ENCODE peak calls at places on chromosomes 4 and X, in seven cellular contexts. Y is H1, M is K562, J is SK-N-SH, Z is HepG2, R is GM12892, K is GM12878. O is an unnamed sample.

GRCh38 chrX:69493193-69493592 is 10.9 kb upstream of the NALF2 start:
- DNase-seq in Y (peak), M (peak), J (peak), Z (peak), R (no peak), K (no peak), O (no peak)

GRCh38 chr4:25370242-25370641 is 6.8 kb upstream of the ANAPC4 start:
- DNase-seq in Y (no peak), M (no peak), J (no peak), Z (no peak), R (no peak), K (no peak), O (no peak)

GRCh38 chr4:138301536-138301935 is 59.4 kb upstream of the SLC7A11 start:
- DNase-seq in Y (no peak), M (no peak), J (no peak), Z (no peak), R (no peak), K (no peak), O (no peak)

GRCh38 chr4:22179124-22179874 is 230.7 kb upstream of the KCNIP4 start:
- DNase-seq in Y (no peak), M (no peak), J (no peak), Z (no peak), R (no peak), K (no peak), O (no peak)

GRCh38 chrX:97471071-97471470 is 587.4 kb downstream of the RPA4 start:
- DNase-seq in Y (no peak), M (no peak), J (no peak), Z (no peak), R (no peak), K (no peak), O (no peak)

GRCh38 chr4:87219648-87220093 is 747 bp downstream of the KLHL8 start:
- DNase-seq in Y (no peak), M (no peak), J (no peak), Z (peak), R (no peak), K (no peak), O (peak)

GRCh38 chr4:94757192-94758140 is at the start of gene BMPR1B:
- DNase-seq in Y (peak), M (no peak), J (peak), Z (no peak), R (peak), K (no peak), O (no peak)

GRCh38 chr4:70722199-70722791 is 531 bp downstream of the RUFY3 start:
- DNase-seq in Y (no peak), M (peak), J (peak), Z (no peak), R (no peak), K (no peak), O (no peak)

GRCh38 chr4:124943145-124943889 is 230.8 kb upstream of the ANKRD50 start:
- DNase-seq in Y (no peak), M (no peak), J (no peak), Z (no peak), R (no peak), K (no peak), O (no peak)

GRCh38 chrX:13377537-13377936 is 57.7 kb upstream of the ATXN3L start:
- DNase-seq in Y (no peak), M (no peak), J (peak), Z (no peak), R (no peak), K (no peak), O (no peak)

GRCh38 chr4:52869656-52870055 is 7.5 kb downstream of the RASL11B start:
- DNase-seq in Y (no peak), M (no peak), J (peak), Z (no peak), R (no peak), K (no peak), O (no peak)

GRCh38 chr4:95051689-95052026 is 293.9 kb downstream of the BMPR1B start:
- DNase-seq in Y (no peak), M (no peak), J (no peak), Z (no peak), R (no peak), K (no peak), O (no peak)

GRCh38 chrX:153882086-153882498 is 3.9 kb downstream of the L1CAM start:
- DNase-seq in Y (no peak), M (no peak), J (peak), Z (peak), R (no peak), K (no peak), O (no peak)

DNA sequence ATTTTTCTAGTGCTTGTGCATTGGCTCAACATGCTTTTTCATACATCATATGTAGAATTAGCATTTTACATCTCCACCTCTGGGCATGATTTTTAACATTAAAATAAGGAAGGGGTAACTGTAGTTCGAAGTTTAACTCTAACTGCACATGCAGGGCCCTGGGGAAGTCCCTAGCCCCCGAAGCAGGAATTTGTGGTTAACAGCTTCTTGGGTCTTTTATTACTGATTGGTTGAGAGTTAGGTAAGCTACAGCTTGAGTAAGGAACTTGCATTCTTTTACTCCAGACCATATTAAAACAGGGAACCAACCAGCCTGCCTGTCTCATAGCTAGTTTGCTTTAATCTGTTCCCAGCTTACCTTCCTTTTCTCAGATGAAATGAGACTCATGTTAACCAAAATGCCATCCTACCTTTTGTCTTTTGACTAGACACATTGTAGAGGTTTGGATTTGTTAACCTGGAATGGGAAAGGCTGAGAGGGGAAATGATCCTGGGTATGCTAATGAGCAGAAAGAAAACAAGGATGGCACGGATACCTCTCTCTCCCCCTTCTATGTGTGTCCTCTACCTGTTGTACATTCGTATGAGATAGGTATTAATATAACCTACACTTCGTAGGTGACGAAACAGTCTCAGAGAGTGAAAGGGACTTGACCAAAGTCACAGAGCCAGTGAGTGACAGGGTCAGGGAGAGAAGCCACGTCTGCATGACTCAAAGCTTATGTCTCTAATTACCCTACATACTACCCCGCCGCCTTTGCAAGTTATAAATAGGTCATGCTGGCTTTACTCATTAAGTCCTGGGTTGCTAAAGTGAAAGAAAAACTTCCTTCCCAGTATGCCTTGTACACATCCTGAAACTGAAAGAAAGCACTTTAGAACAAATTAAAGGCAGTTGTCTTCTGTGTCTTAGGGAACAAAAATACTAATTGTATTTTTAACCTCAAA is 119.5 kb upstream of the AFF2 start:
- DNase-seq in Y (no peak), M (no peak), J (no peak), Z (no peak), R (no peak), K (peak), O (no peak)
- TF ChIP-seq TAF1 in Y (no peak), M (no peak), J (no peak), Z (no peak), R (no peak), K (no peak), O (no peak)

GRCh38 chrX:40496728-40497127 is 84.0 kb upstream of the ATP6AP2 start:
- DNase-seq in Y (no peak), M (peak), J (peak), Z (peak), R (no peak), K (no peak), O (no peak)
- TF ChIP-seq TAF1 in Y (no peak), M (no peak), J (no peak), Z (no peak), R (no peak), K (no peak), O (no peak)

GRCh38 chr4:128315756-128316520 is 28.3 kb upstream of the PGRMC2 start:
- DNase-seq in Y (no peak), M (no peak), J (no peak), Z (no peak), R (no peak), K (no peak), O (no peak)

GRCh38 chr4:128310266-128310697 is 22.7 kb upstream of the PGRMC2 start:
- DNase-seq in Y (peak), M (no peak), J (peak), Z (peak), R (no peak), K (no peak), O (no peak)

GRCh38 chr4:128308986-128309385 is 21.4 kb upstream of the PGRMC2 start:
- DNase-seq in Y (no peak), M (no peak), J (no peak), Z (no peak), R (no peak), K (no peak), O (no peak)

GRCh38 chr4:128309585-128309984 is 22.0 kb upstream of the PGRMC2 start:
- DNase-seq in Y (no peak), M (no peak), J (no peak), Z (no peak), R (no peak), K (no peak), O (no peak)

GRCh38 chr4:128311659-128312392 is 24.2 kb upstream of the PGRMC2 start:
- DNase-seq in Y (no peak), M (no peak), J (no peak), Z (no peak), R (no peak), K (no peak), O (no peak)
- TF ChIP-seq TAF1 in Y (no peak), M (no peak), J (no peak), Z (no peak), R (no peak), K (no peak), O (no peak)

GRCh38 chr4:176735300-176735699 is 57.4 kb downstream of the VEGFC start:
- DNase-seq in Y (no peak), M (no peak), J (no peak), Z (no peak), R (no peak), K (no peak), O (no peak)
- TF ChIP-seq TAF1 in Y (no peak), M (no peak), J (no peak), Z (no peak), R (no peak), K (no peak), O (no peak)